ENCODE peak calls at places on chromosomes 7 and 10, in nine cellular contexts. J is left ventricle myocardium inferior, P is OCI-LY7, G is tibial artery, A is NCI-H69, Y is cardiac septum, L is stromal cell of bone marrow, U is IMR-90, H is suprapubic skin. F is an unnamed sample.

GRCh38 chr10:53646525-53646924 is 873.9 kb upstream of the MBL2 start:
- DNase-seq in J (no peak), P (no peak), G (no peak), A (no peak), Y (no peak), L (no peak), U (no peak), H (no peak), F (no peak)

GRCh38 chr10:124429576-124429975 is 10.9 kb upstream of the OAT start:
- DNase-seq in J (no peak), P (no peak), G (no peak), A (peak), Y (no peak), L (no peak), U (no peak), H (no peak), F (no peak)

GRCh38 chr10:101939718-101940117 is 96.1 kb upstream of the KCNIP2 start:
- DNase-seq in J (no peak), P (no peak), G (no peak), A (no peak), Y (no peak), L (no peak), U (no peak), H (no peak), F (no peak)

GRCh38 chr10:71371750-71372166 is 25.0 kb upstream of the CDH23 start:
- DNase-seq in J (no peak), P (peak), G (no peak), A (no peak), Y (no peak), L (no peak), U (no peak), H (no peak), F (no peak)

GRCh38 chr7:90178592-90179279 is 24.5 kb downstream of the STEAP1 start:
- DNase-seq in J (no peak), P (no peak), G (no peak), A (no peak), Y (no peak), L (peak), U (peak), H (no peak), F (no peak)

GRCh38 chr10:101987136-101987535 is 68.8 kb downstream of the ARMH3 start:
- DNase-seq in J (no peak), P (no peak), G (no peak), A (no peak), Y (no peak), L (no peak), U (no peak), H (no peak), F (no peak)

GRCh38 chr10:32160866-32161265 is 104.6 kb upstream of the KIF5B start:
- DNase-seq in J (no peak), P (no peak), G (no peak), A (no peak), Y (no peak), L (no peak), U (no peak), H (no peak), F (no peak)

GRCh38 chr7:108093341-108093740 is 36.8 kb downstream of the LAMB4 start:
- DNase-seq in J (no peak), P (no peak), G (no peak), A (no peak), Y (no peak), L (no peak), U (no peak), H (no peak), F (no peak)

GRCh38 chr7:77467453-77467852 is 51.3 kb upstream of the GSAP start:
- DNase-seq in J (peak), P (no peak), G (peak), A (no peak), Y (no peak), L (no peak), U (no peak), H (no peak), F (no peak)

GRCh38 chr7:77687747-77688144 is 8.5 kb upstream of the RSBN1L start:
- DNase-seq in J (no peak), P (no peak), G (no peak), A (peak), Y (no peak), L (no peak), U (no peak), H (no peak), F (no peak)

GRCh38 chr10:46523119-46523880 is 33.2 kb downstream of the GPRIN2 start:
- DNase-seq in J (peak), P (no peak), G (peak), A (peak), Y (peak), L (no peak), U (no peak), H (peak), F (no peak)

GRCh38 chr10:80511984-80512634 is 25.6 kb upstream of the SH2D4B start:
- DNase-seq in J (no peak), P (no peak), G (peak), A (peak), Y (peak), L (no peak), U (no peak), H (no peak), F (no peak)

F was measured in activated T-helper 9 cell treated with anti-CD3 and anti-CD28 coated beads, Interleukin-2, amount 50 U/mL, for 16 hours.